ENCODE peak calls at places on chromosomes 11 and 22, in eight cellular contexts. H is endothelial cell of umbilical vein, N is SK-N-SH, K is fibroblast of lung, Y is neural progenitor cell, Q is right lobe of liver, U is mucosa of descending colon, O is IMR-90. M is an unnamed sample. For H3K4me1, the result is how much of the 10 kb centered on the place peaks cover.

GRCh38 chr11:126310229-126310991 is 6.5 kb downstream of the DCPS start:
- DNase-seq in H (peak), N (peak), K (peak), Y (peak), Q (peak), U (peak), O (peak), M (peak)

GRCh38 chr11:93846411-93846810 is 4.0 kb downstream of the VSTM5 start:
- DNase-seq in H (no peak), N (no peak), K (peak), Y (no peak), Q (no peak), U (no peak), O (peak), M (no peak)

GRCh38 chr11:33195391-33196190 is 34.3 kb upstream of the CSTF3 start:
- DNase-seq in H (no peak), N (no peak), K (peak), Y (peak), Q (no peak), U (no peak), O (peak), M (no peak)

GRCh38 chr11:115930886-115931537 is 426.8 kb upstream of the CADM1 start:
- DNase-seq in H (no peak), N (no peak), K (no peak), Y (no peak), Q (no peak), U (no peak), O (no peak), M (no peak)

GRCh38 chr22:33896801-33897620 is 23.3 kb downstream of the LARGE1 start:
- DNase-seq in H (no peak), N (peak), K (no peak), Y (no peak), Q (no peak), U (no peak), O (peak), M (no peak)

GRCh38 chr11:12702999-12703453 is 28.8 kb downstream of the TEAD1 start:
- DNase-seq in H (no peak), N (no peak), K (no peak), Y (no peak), Q (no peak), U (no peak), O (peak), M (no peak)

GRCh38 chr11:64998141-64998540 is 1.4 kb upstream of the BATF2 start:
- DNase-seq in H (no peak), N (peak), K (no peak), Y (no peak), Q (no peak), U (no peak), O (no peak), M (no peak)

GRCh38 chr11:3155691-3156258 is 9.3 kb downstream of the OSBPL5 start:
- DNase-seq in H (no peak), N (peak), K (peak), Y (no peak), Q (peak), U (peak), O (no peak), M (peak)

GRCh38 chr11:111542606-111543275 is 2.2 kb downstream of the LAYN start:
- DNase-seq in H (no peak), N (peak), K (no peak), Y (no peak), Q (no peak), U (no peak), O (no peak), M (no peak)

GRCh38 chr11:2586091-2586792 is 113.6 kb downstream of the KCNQ1OT1 start:
- DNase-seq in H (no peak), N (peak), K (no peak), Y (no peak), Q (no peak), U (no peak), O (no peak), M (no peak)

GRCh38 chr11:856397-856796 is 13.7 kb downstream of the TSPAN4 start:
- DNase-seq in H (no peak), N (peak), K (no peak), Y (no peak), Q (no peak), U (no peak), O (no peak), M (no peak)
- H3K4me1 ChIP-seq in H (under half), N (under half), K (under half), Y (under half), Q (under half), U (under half), O (under half), M (under half)

GRCh38 chr22:50218153-50218995 is 17.6 kb downstream of the SELENOO start:
- DNase-seq in H (no peak), N (no peak), K (no peak), Y (no peak), Q (peak), U (no peak), O (no peak), M (no peak)
- TF ChIP-seq CTCF in H (no peak), N (no peak), K (no peak), Y (no peak), Q (no peak), U (no peak), O (no peak), M (no peak)

GRCh38 chr11:75562048-75562835 is at the start of gene SERPINH1:
- DNase-seq in H (peak), N (peak), K (peak), Y (peak), Q (peak), U (peak), O (peak), M (peak)

GRCh38 chr11:75557649-75558494 is 4.2 kb upstream of the SERPINH1 start:
- DNase-seq in H (peak), N (no peak), K (peak), Y (no peak), Q (no peak), U (peak), O (peak), M (no peak)

GRCh38 chr11:75560644-75561043 is 1.4 kb upstream of the SERPINH1 start:
- DNase-seq in H (no peak), N (no peak), K (no peak), Y (no peak), Q (no peak), U (no peak), O (peak), M (no peak)

GRCh38 chr11:75561426-75562047 is 516 bp upstream of the SERPINH1 start:
- DNase-seq in H (peak), N (no peak), K (no peak), Y (no peak), Q (no peak), U (no peak), O (no peak), M (no peak)

DNA sequence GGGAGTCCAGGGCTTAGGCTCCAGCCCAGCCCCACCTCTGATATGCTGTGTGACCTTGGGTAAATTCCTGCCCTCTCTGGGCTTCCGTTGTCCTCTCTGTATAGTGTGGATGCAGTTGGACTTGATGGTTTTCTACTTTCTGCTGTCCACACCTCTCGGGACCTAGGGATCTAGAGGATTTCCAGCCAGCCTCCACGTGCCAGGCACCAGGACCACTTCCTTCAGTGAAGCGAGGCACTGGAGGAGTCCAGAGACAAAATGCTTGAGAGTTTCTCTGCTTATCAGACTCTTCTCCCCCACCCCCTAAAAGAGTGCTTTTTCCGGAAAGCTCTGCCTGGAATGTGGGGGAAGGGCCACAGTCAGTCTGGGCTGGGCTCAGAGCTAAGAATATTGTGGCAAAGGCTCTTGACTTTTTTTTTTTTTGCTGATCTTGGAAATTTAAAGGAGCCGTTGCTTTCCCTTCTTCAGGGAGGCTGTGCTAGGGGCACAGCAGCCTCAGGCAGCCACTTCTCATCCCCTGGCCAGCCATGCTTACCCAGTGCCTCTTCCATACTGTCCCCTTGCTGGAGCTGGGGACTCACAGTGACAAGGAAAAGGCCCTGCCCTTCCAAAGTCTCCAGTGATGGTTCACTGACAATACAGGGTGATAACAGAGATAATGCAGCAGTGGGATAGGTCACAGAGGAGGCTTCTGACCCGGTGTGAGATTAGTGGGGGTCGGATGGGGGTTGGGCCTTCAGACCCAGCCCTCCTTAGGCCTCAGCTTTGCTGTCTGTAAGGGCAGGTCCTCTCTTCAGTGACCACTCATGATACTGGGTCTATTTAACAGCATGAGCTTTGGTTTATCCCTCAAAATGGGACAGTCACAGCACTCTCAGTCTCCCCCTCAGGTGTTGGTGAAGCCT is 2.9 kb upstream of the SERPINH1 start:
- DNase-seq in H (peak), N (no peak), K (peak), Y (no peak), Q (no peak), U (peak), O (peak), M (no peak)
- H3K4me1 ChIP-seq in H (under half), N (under half), K (under half), Y (under half), Q (under half), U (under half), O (under half), M (under half)

GRCh38 chr11:36341915-36342314 is 45.8 kb downstream of the PRR5L start:
- DNase-seq in H (no peak), N (no peak), K (no peak), Y (no peak), Q (no peak), U (no peak), O (no peak), M (no peak)
- TF ChIP-seq CTCF in H (no peak), N (no peak), K (no peak), Y (no peak), Q (no peak), U (no peak), O (no peak), M (no peak)

DNA sequence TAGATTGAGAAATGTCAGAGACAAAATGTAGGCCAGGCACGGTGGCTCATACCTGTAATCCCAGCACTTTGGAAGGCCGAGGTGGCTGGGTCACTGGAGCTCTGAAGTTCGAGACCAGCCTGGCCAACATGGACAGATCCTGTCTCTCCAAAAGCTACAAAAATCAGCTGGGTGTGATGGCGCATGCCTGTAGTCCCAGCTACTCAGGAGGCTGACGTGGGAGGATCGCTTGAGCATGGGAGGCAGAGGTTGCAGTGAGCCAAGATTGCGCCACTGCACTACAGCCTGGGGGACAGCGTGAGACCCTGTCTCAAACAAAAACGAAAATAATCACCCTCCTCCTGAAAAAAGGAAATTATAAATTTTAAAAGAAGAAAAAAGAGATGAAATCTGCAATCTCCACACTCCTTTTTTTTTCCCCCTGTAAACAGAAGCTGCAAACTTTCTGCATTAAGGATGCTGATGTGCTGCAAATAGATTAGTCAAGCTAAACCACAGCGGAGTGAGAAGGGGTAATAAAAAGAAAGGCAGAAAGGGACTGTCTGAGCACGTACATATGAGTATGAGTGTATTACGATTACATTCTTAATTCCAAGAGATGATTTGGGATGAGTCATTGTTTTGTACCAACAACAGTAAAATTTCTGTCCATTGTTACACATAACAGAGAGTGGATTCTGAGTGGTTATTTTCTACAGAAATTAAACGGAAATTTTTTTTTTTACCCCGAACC is 87.3 kb downstream of the SIK3 start:
- DNase-seq in H (peak), N (no peak), K (peak), Y (no peak), Q (no peak), U (no peak), O (peak), M (no peak)
- H3K4me1 ChIP-seq in H (under half), N (under half), K (under half), Y (under half), Q (under half), U (under half), O (under half), M (under half)

DNA sequence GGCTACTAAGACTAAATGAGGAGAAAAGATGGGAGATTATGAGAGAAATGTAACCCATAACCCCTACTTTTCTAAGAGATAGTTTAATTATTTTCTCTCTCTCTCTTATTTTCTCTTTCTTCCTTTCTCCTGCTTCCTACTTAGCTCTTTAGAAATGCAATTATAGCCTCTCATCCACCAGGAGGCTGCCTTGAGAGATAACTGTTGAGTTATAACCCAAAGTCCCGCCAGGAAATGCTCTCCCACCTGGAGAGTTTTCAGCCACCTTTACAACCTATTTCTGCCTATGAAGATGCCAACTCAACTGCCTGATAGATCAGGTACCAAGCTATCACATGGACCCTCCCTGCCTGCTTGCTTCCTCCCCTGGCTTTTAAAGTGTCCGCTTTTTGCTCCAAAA is 34.0 kb upstream of the TMEM123 start:
- DNase-seq in H (no peak), N (no peak), K (no peak), Y (no peak), Q (no peak), U (no peak), O (no peak), M (no peak)
- TF ChIP-seq CTCF in H (no peak), N (no peak), K (no peak), Y (no peak), Q (no peak), U (no peak), O (no peak), M (no peak)